ENCODE peak calls at places on chromosomes 12 and 14, in nine cellular contexts. One of them, this sample, is unnamed.

GRCh38 chr12:23049180-23049579 is 424.2 kb downstream of the ETNK1 start:
- DNase-seq in NCI-H1930: no peak
- DNase-seq in nucleus accumbens: no peak
- DNase-seq in NCI-H2107: no peak
- DNase-seq in right cardiac atrium: no peak
- DNase-seq in progenitor cell of endocrine pancreas: no peak
- DNase-seq in HT1080: peak; percentile 46
- DNase-seq in stimulated activated CD4-positive, alpha-beta T cell treated with anti-CD3 and anti-CD28 coated beads, Interleukin-12 subunit alpha, Interleukin-12 subunit beta, amount 100 ng/mL, for 48 hours: no peak
- DNase-seq in GM04504: no peak
- DNase-seq in this sample: peak; percentile 4

GRCh38 chr12:78229491-78230209 is 399.0 kb downstream of the NAV3 start:
- DNase-seq in nucleus accumbens: no peak
- DNase-seq in GM04504: no peak
- DNase-seq in NCI-H1930: no peak
- DNase-seq in HT1080: peak; percentile 38
- DNase-seq in stimulated activated CD4-positive, alpha-beta T cell treated with anti-CD3 and anti-CD28 coated beads, Interleukin-12 subunit alpha, Interleukin-12 subunit beta, amount 100 ng/mL, for 48 hours: peak; percentile 30
- DNase-seq in NCI-H2107: no peak
- DNase-seq in progenitor cell of endocrine pancreas: no peak
- DNase-seq in right cardiac atrium: no peak
- DNase-seq in this sample: peak; percentile 23

GRCh38 chr12:6333566-6333965 is 8.3 kb downstream of the TNFRSF1A start:
- DNase-seq in right cardiac atrium: no peak
- DNase-seq in nucleus accumbens: no peak
- DNase-seq in NCI-H2107: no peak
- DNase-seq in HT1080: peak; percentile 91
- DNase-seq in NCI-H1930: no peak
- DNase-seq in stimulated activated CD4-positive, alpha-beta T cell treated with anti-CD3 and anti-CD28 coated beads, Interleukin-12 subunit alpha, Interleukin-12 subunit beta, amount 100 ng/mL, for 48 hours: no peak
- DNase-seq in GM04504: no peak
- DNase-seq in progenitor cell of endocrine pancreas: no peak
- DNase-seq in this sample: no peak

GRCh38 chr14:91256661-91257060 is 12.2 kb upstream of the GPR68 start:
- DNase-seq in progenitor cell of endocrine pancreas: no peak
- DNase-seq in HT1080: no peak
- DNase-seq in GM04504: no peak
- DNase-seq in nucleus accumbens: no peak
- DNase-seq in NCI-H1930: no peak
- DNase-seq in NCI-H2107: no peak
- DNase-seq in right cardiac atrium: no peak
- DNase-seq in stimulated activated CD4-positive, alpha-beta T cell treated with anti-CD3 and anti-CD28 coated beads, Interleukin-12 subunit alpha, Interleukin-12 subunit beta, amount 100 ng/mL, for 48 hours: no peak
- DNase-seq in this sample: no peak

GRCh38 chr12:100141998-100142850 is 450 bp downstream of the BLTP3B start:
- DNase-seq in GM04504: no peak
- DNase-seq in nucleus accumbens: peak; percentile 48
- DNase-seq in right cardiac atrium: peak; percentile 47
- DNase-seq in HT1080: peak; percentile 26
- DNase-seq in progenitor cell of endocrine pancreas: peak; percentile 39
- DNase-seq in NCI-H1930: no peak
- DNase-seq in NCI-H2107: no peak
- DNase-seq in stimulated activated CD4-positive, alpha-beta T cell treated with anti-CD3 and anti-CD28 coated beads, Interleukin-12 subunit alpha, Interleukin-12 subunit beta, amount 100 ng/mL, for 48 hours: no peak
- DNase-seq in this sample: peak; percentile 16

GRCh38 chr12:120474092-120474960 is 4.8 kb upstream of the SRSF9 start:
- DNase-seq in GM04504: no peak
- DNase-seq in NCI-H2107: no peak
- DNase-seq in right cardiac atrium: no peak
- DNase-seq in HT1080: peak; percentile 92
- DNase-seq in nucleus accumbens: no peak
- DNase-seq in NCI-H1930: no peak
- DNase-seq in stimulated activated CD4-positive, alpha-beta T cell treated with anti-CD3 and anti-CD28 coated beads, Interleukin-12 subunit alpha, Interleukin-12 subunit beta, amount 100 ng/mL, for 48 hours: no peak
- DNase-seq in progenitor cell of endocrine pancreas: no peak
- DNase-seq in this sample: peak; percentile 13

GRCh38 chr14:61460853-61461611 is 139.7 kb downstream of the PRKCH start:
- DNase-seq in HT1080: peak; percentile 34
- DNase-seq in NCI-H2107: peak; percentile 30
- DNase-seq in stimulated activated CD4-positive, alpha-beta T cell treated with anti-CD3 and anti-CD28 coated beads, Interleukin-12 subunit alpha, Interleukin-12 subunit beta, amount 100 ng/mL, for 48 hours: no peak
- DNase-seq in NCI-H1930: no peak
- DNase-seq in progenitor cell of endocrine pancreas: no peak
- DNase-seq in right cardiac atrium: no peak
- DNase-seq in nucleus accumbens: no peak
- DNase-seq in GM04504: no peak
- DNase-seq in this sample: peak; percentile 99

GRCh38 chr14:97878206-97878605 is 1081.0 kb downstream of the VRK1 start:
- DNase-seq in stimulated activated CD4-positive, alpha-beta T cell treated with anti-CD3 and anti-CD28 coated beads, Interleukin-12 subunit alpha, Interleukin-12 subunit beta, amount 100 ng/mL, for 48 hours: no peak
- DNase-seq in NCI-H1930: no peak
- DNase-seq in HT1080: no peak
- DNase-seq in NCI-H2107: no peak
- DNase-seq in progenitor cell of endocrine pancreas: no peak
- DNase-seq in right cardiac atrium: peak; percentile 21
- DNase-seq in nucleus accumbens: no peak
- DNase-seq in GM04504: no peak
- DNase-seq in this sample: no peak

GRCh38 chr14:93271111-93271510 is 61.7 kb downstream of the BTBD7 start:
- DNase-seq in nucleus accumbens: no peak
- DNase-seq in stimulated activated CD4-positive, alpha-beta T cell treated with anti-CD3 and anti-CD28 coated beads, Interleukin-12 subunit alpha, Interleukin-12 subunit beta, amount 100 ng/mL, for 48 hours: no peak
- DNase-seq in progenitor cell of endocrine pancreas: no peak
- DNase-seq in GM04504: no peak
- DNase-seq in right cardiac atrium: no peak
- DNase-seq in NCI-H2107: no peak
- DNase-seq in NCI-H1930: no peak
- DNase-seq in HT1080: no peak
- DNase-seq in this sample: no peak

GRCh38 chr12:65670775-65671174 is 153.5 kb upstream of the HMGA2 start:
- DNase-seq in stimulated activated CD4-positive, alpha-beta T cell treated with anti-CD3 and anti-CD28 coated beads, Interleukin-12 subunit alpha, Interleukin-12 subunit beta, amount 100 ng/mL, for 48 hours: no peak
- DNase-seq in NCI-H1930: no peak
- DNase-seq in GM04504: no peak
- DNase-seq in progenitor cell of endocrine pancreas: no peak
- DNase-seq in nucleus accumbens: no peak
- DNase-seq in NCI-H2107: no peak
- DNase-seq in HT1080: peak; percentile 87
- DNase-seq in right cardiac atrium: no peak
- DNase-seq in this sample: no peak